ENCODE peak calls at places on chromosome 20, in four cellular contexts. O, W, I and X are unnamed samples. For H3K79me1, the result is how much of the 10 kb centered on the place peaks cover.

GRCh38 chr20:4989570-4989969 is 11.7 kb downstream of the SLC23A2 start:
- DNase-seq in O (no peak), W (no peak), I (no peak), X (no peak)

GRCh38 chr20:19993937-19994667 is 23.1 kb upstream of the NAA20 start:
- DNase-seq in W (no peak), I (peak), O (peak), X (no peak)

GRCh38 chr20:10875653-10876052 is 201.9 kb upstream of the JAG1 start:
- DNase-seq in O (no peak), W (no peak), I (no peak), X (no peak)

GRCh38 chr20:12762725-12763124 is 246.0 kb upstream of the SPTLC3 start:
- DNase-seq in O (no peak), I (peak), W (no peak), X (peak)

GRCh38 chr20:12916699-12917098 is 92.1 kb upstream of the SPTLC3 start:
- DNase-seq in I (peak), O (no peak), W (no peak), X (no peak)

GRCh38 chr20:61435823-61436220 is 183.8 kb downstream of the CDH4 start:
- DNase-seq in O (no peak), I (no peak), W (no peak), X (no peak)

GRCh38 chr20:17969276-17969883 is 562 bp downstream of the MGME1 start:
- DNase-seq in W (no peak), I (peak), O (no peak), X (no peak)

GRCh38 chr20:17662333-17663039 is 19.6 kb downstream of the RRBP1 start:
- DNase-seq in I (peak), O (peak), W (no peak), X (no peak)

GRCh38 chr20:61762208-61762710 is 303.4 kb downstream of the TAF4 start:
- DNase-seq in O (no peak), I (no peak), W (no peak), X (no peak)

GRCh38 chr20:51404297-51405060 is 138.0 kb downstream of the NFATC2 start:
- DNase-seq in I (no peak), W (no peak), O (no peak), X (peak)

GRCh38 chr20:37803476-37804307 is 99.2 kb upstream of the VSTM2L start:
- DNase-seq in W (no peak), O (no peak), I (peak), X (no peak)

GRCh38 chr20:63519765-63520593 is 586 bp upstream of the PPDPF start:
- DNase-seq in W (peak), O (peak), I (no peak), X (peak)

GRCh38 chr20:24585796-24586522 is 116.5 kb downstream of the SYNDIG1 start:
- DNase-seq in I (no peak), W (peak), O (no peak), X (no peak)

GRCh38 chr20:44010162-44010704 is 95.6 kb downstream of the TOX2 start:
- DNase-seq in O (no peak), W (no peak), I (no peak), X (peak)

GRCh38 chr20:44743080-44743701 is 2.5 kb upstream of the KCNK15 start:
- DNase-seq in I (no peak), O (no peak), W (no peak), X (no peak)

GRCh38 chr20:5658897-5659296 is 91.3 kb upstream of the SHLD1 start:
- DNase-seq in W (no peak), I (peak), O (peak), X (no peak)

GRCh38 chr20:59456342-59457132 is 147.8 kb upstream of the PHACTR3 start:
- DNase-seq in O (no peak), W (no peak), I (no peak), X (no peak)

GRCh38 chr20:63522091-63522868 is 1.7 kb downstream of the PPDPF start:
- DNase-seq in I (no peak), O (no peak), W (peak), X (no peak)

GRCh38 chr20:45779011-45779915 is 12.4 kb downstream of the WFDC3 start:
- DNase-seq in I (no peak), O (peak), W (no peak), X (no peak)

GRCh38 chr20:5650191-5650691 is 100.0 kb upstream of the SHLD1 start:
- DNase-seq in I (no peak), O (no peak), W (no peak), X (no peak)

GRCh38 chr20:20002101-20002998 is 14.8 kb upstream of the NAA20 start:
- DNase-seq in W (no peak), O (peak), I (no peak), X (no peak)

GRCh38 chr20:9119776-9120175 is 50.9 kb downstream of the PLCB4 start:
- DNase-seq in O (no peak), W (no peak), I (no peak), X (no peak)

GRCh38 chr20:51360451-51361230 is 181.9 kb downstream of the NFATC2 start:
- DNase-seq in W (no peak), I (no peak), O (peak), X (no peak)

GRCh38 chr20:11965602-11966001 is 47.9 kb downstream of the BTBD3 start:
- DNase-seq in I (peak), W (no peak), O (peak), X (no peak)

GRCh38 chr20:17391108-17391771 is 139.9 kb downstream of the BFSP1 start:
- DNase-seq in O (no peak), I (no peak), W (no peak), X (no peak)

GRCh38 chr20:31568773-31569162 is 36.3 kb upstream of the ID1 start:
- DNase-seq in W (peak), I (no peak), O (no peak), X (no peak)
- H3K79me1 ChIP-seq in W (under half), I (under half), O (under half), X (under half)

DNA sequence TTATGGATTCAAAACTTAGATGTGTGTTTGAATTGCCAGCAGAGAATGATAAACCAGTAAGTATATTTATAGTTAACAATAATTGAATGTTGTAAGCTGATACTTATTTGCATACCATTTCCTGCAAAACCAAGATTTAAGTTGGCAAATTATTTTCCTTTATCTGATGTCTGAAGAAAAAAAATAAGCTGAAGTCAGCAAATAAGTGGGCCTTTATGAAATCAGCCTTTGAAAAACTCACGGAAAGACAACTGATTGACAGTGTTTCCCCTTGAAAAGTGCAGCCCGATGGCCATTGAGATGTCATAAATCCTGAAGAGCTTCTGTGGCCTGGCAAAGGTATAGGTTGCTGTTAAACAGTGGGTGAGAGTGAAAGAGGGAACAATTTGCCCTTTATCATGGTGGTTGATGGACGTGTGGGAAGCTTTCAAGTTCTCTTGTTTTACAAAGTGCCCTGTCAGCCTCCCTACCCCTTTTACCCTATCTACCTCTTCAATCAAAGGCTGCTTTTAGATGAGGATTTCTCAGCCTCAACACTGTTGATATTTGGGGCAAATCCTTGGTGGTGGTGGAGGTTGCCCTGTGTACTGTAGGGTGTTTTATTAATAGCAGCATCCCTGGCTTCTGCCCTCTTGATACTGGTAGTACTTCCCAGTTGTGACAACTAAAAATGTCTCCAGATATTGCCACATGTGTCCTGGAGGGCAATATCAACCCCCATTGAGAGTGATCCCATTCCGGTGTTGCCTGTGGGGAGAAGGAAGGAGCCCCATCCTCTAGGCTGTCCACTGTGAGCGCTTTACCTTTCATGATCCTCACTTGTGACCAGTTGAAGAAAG is 50.2 kb downstream of the VAPB start:
- DNase-seq in I (no peak), O (no peak), W (no peak), X (no peak)
- H2BK15ac ChIP-seq in I (no peak), O (no peak), W (no peak), X (no peak)

DNA sequence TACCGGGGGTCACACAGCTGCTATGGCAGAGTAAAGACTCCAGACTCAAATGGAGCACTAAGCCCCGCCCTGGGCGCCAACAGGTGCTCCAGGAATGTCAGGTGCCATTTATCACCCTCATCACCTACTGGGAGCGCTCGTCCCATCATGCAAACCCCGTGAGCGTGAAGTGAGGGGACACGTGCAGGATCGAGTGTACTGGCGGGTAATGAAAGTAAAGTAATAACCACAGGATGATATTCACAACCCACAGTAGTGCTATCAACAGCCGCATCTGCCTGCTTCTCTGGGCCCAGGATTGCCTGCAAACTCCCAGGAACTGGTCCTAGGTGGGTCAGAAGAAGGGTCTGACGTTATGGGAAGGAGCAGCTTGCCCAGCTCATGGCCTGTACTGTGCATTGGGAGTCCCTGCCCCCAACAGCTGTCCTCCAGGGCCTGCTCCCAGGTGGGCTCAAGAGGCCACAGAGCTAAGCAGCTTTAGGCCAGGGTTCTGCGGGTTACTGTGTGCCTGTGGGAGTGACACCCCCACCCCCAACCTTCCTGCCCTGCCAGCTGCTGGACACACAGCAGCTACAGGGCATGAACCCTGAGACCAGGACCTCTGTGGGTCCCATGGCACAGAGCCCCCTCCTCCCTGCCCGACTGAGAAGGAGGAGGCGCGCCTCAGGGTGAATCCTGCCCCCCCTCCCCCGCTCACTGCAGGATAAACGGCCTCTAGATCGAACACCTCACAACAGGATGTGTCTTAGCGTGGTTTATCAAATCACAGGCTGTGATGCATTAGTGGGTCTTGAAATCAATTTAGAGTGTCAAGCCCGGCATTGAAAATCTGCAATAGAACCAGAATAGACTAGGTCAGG is 120.6 kb upstream of the SULF2 start:
- DNase-seq in O (no peak), W (no peak), I (no peak), X (no peak)
- H2BK120ac ChIP-seq in O (no peak), W (no peak), I (no peak), X (no peak)

GRCh38 chr20:50029697-50030428 is 47.1 kb downstream of the SNAI1 start:
- DNase-seq in W (no peak), O (peak), I (no peak), X (no peak)
- H3K79me1 ChIP-seq in W (under half), O (under half), I (under half), X (under half)

GRCh38 chr20:23453944-23454543 is 1.4 kb upstream of the CST11 start:
- DNase-seq in I (no peak), W (no peak), O (no peak), X (no peak)
- H2BK15ac ChIP-seq in I (no peak), W (peak), O (no peak), X (no peak)

GRCh38 chr20:53929974-53930650 is 140.3 kb downstream of the BCAS1 start:
- DNase-seq in I (no peak), W (no peak), O (no peak), X (no peak)
- H2BK120ac ChIP-seq in I (no peak), W (no peak), O (peak), X (no peak)